ENCODE peak calls at places on chromosomes 1 and 21, in four cellular contexts. One of them, this sample, is unnamed.

GRCh38 chr21:44870748-44871495 is 2.6 kb downstream of the PTTG1IP start:
- DNase-seq in Daoy: peak; percentile 60
- DNase-seq in CD4-positive, alpha-beta memory T cell: peak; percentile 60
- DNase-seq in DMS79: no peak
- DNase-seq in this sample: no peak

GRCh38 chr1:151166506-151166956 is 587 bp downstream of the SCNM1 start:
- DNase-seq in Daoy: peak; percentile 60
- DNase-seq in CD4-positive, alpha-beta memory T cell: no peak
- DNase-seq in DMS79: peak; percentile 17
- DNase-seq in this sample: no peak

GRCh38 chr1:75539230-75540116 is 71.4 kb downstream of the SLC44A5 start:
- DNase-seq in Daoy: no peak
- DNase-seq in CD4-positive, alpha-beta memory T cell: no peak
- DNase-seq in DMS79: no peak
- DNase-seq in this sample: no peak

GRCh38 chr1:57747818-57748217 is 324.0 kb upstream of the DAB1 start:
- DNase-seq in Daoy: no peak
- DNase-seq in CD4-positive, alpha-beta memory T cell: no peak
- DNase-seq in DMS79: no peak
- DNase-seq in this sample: no peak

GRCh38 chr1:26784023-26784871 is 3.5 kb upstream of the PIGV start:
- DNase-seq in Daoy: peak; percentile 52
- DNase-seq in CD4-positive, alpha-beta memory T cell: no peak
- DNase-seq in DMS79: no peak
- DNase-seq in this sample: no peak

GRCh38 chr21:35206141-35207125 is 157.3 kb upstream of the RUNX1 start:
- DNase-seq in Daoy: peak; percentile 82
- DNase-seq in CD4-positive, alpha-beta memory T cell: no peak
- DNase-seq in DMS79: no peak
- DNase-seq in this sample: peak; percentile 80

GRCh38 chr1:179599623-179600249 is 8.1 kb downstream of the TDRD5 start:
- DNase-seq in Daoy: peak; percentile 40
- DNase-seq in CD4-positive, alpha-beta memory T cell: no peak
- DNase-seq in DMS79: no peak
- DNase-seq in this sample: no peak

GRCh38 chr21:25929859-25930520 is 195.2 kb downstream of the GABPA start:
- DNase-seq in Daoy: no peak
- DNase-seq in CD4-positive, alpha-beta memory T cell: no peak
- DNase-seq in DMS79: no peak
- DNase-seq in this sample: no peak

GRCh38 chr1:156600733-156601121 is 552 bp downstream of the GPATCH4 start:
- DNase-seq in Daoy: peak; percentile 13
- DNase-seq in CD4-positive, alpha-beta memory T cell: no peak
- DNase-seq in DMS79: no peak
- DNase-seq in this sample: no peak

GRCh38 chr1:93219443-93219842 is 38.9 kb downstream of the CCDC18 start:
- DNase-seq in Daoy: no peak
- DNase-seq in CD4-positive, alpha-beta memory T cell: peak; percentile 33
- DNase-seq in DMS79: no peak
- DNase-seq in this sample: no peak

GRCh38 chr21:18354947-18355346 is 48.6 kb downstream of the TMPRSS15 start:
- DNase-seq in Daoy: no peak
- DNase-seq in CD4-positive, alpha-beta memory T cell: no peak
- DNase-seq in DMS79: no peak
- DNase-seq in this sample: no peak

GRCh38 chr1:185774384-185774783 is 40.2 kb downstream of the HMCN1 start:
- DNase-seq in Daoy: no peak
- DNase-seq in CD4-positive, alpha-beta memory T cell: no peak
- DNase-seq in DMS79: no peak
- DNase-seq in this sample: no peak

GRCh38 chr1:94925561-94926364 is 1.1 kb downstream of the CNN3 start:
- DNase-seq in Daoy: peak; percentile 98
- DNase-seq in CD4-positive, alpha-beta memory T cell: peak; percentile 15
- DNase-seq in DMS79: peak; percentile 76
- DNase-seq in this sample: peak; percentile 59